ENCODE peak calls at places on chromosomes 1 and 21, in seven cellular contexts. One of them, this sample, is unnamed.

GRCh38 chr1:153608742-153609584 is 4.0 kb downstream of the S100A16 start:
- DNase-seq in stimulated activated CD4-positive, alpha-beta T cell treated with anti-CD3 and anti-CD28 coated beads, Interleukin-4, amount 100 ng/mL, for 4 hours: no peak
- DNase-seq in activated T-helper 1 cell treated with anti-CD3 and anti-CD28 coated beads, Interleukin-12 subunit alpha, Interleukin-12 subunit beta, Interleukin-2, Interleukin-4 antibody, amounts not matched to agents 30 ng/mL and 10 ng/mL and 1 ng/mL, durations not matched to agents 14 hours and 24 hours and 36 hours: no peak
- DNase-seq in transverse colon: peak; percentile 88
- DNase-seq in colonic mucosa: peak; percentile 94
- DNase-seq in NCI-H446: no peak
- DNase-seq in AG08396: peak; percentile 77
- DNase-seq in this sample: no peak

GRCh38 chr21:33981341-33982101 is 65.9 kb upstream of the ATP5PO start:
- DNase-seq in NCI-H446: no peak
- DNase-seq in AG08396: no peak
- DNase-seq in activated T-helper 1 cell treated with anti-CD3 and anti-CD28 coated beads, Interleukin-12 subunit alpha, Interleukin-12 subunit beta, Interleukin-2, Interleukin-4 antibody, amounts not matched to agents 30 ng/mL and 10 ng/mL and 1 ng/mL, durations not matched to agents 14 hours and 24 hours and 36 hours: no peak
- DNase-seq in stimulated activated CD4-positive, alpha-beta T cell treated with anti-CD3 and anti-CD28 coated beads, Interleukin-4, amount 100 ng/mL, for 4 hours: no peak
- DNase-seq in transverse colon: no peak
- DNase-seq in colonic mucosa: no peak
- DNase-seq in this sample: no peak

GRCh38 chr1:31886866-31887265 is 51.3 kb downstream of the PTP4A2 start:
- DNase-seq in transverse colon: no peak
- DNase-seq in AG08396: no peak
- DNase-seq in NCI-H446: no peak
- DNase-seq in stimulated activated CD4-positive, alpha-beta T cell treated with anti-CD3 and anti-CD28 coated beads, Interleukin-4, amount 100 ng/mL, for 4 hours: no peak
- DNase-seq in activated T-helper 1 cell treated with anti-CD3 and anti-CD28 coated beads, Interleukin-12 subunit alpha, Interleukin-12 subunit beta, Interleukin-2, Interleukin-4 antibody, amounts not matched to agents 30 ng/mL and 10 ng/mL and 1 ng/mL, durations not matched to agents 14 hours and 24 hours and 36 hours: no peak
- DNase-seq in colonic mucosa: no peak
- DNase-seq in this sample: no peak

GRCh38 chr1:3594706-3595377 is 16.5 kb downstream of the MEGF6 start:
- DNase-seq in stimulated activated CD4-positive, alpha-beta T cell treated with anti-CD3 and anti-CD28 coated beads, Interleukin-4, amount 100 ng/mL, for 4 hours: no peak
- DNase-seq in activated T-helper 1 cell treated with anti-CD3 and anti-CD28 coated beads, Interleukin-12 subunit alpha, Interleukin-12 subunit beta, Interleukin-2, Interleukin-4 antibody, amounts not matched to agents 30 ng/mL and 10 ng/mL and 1 ng/mL, durations not matched to agents 14 hours and 24 hours and 36 hours: no peak
- DNase-seq in AG08396: no peak
- DNase-seq in transverse colon: no peak
- DNase-seq in colonic mucosa: no peak
- DNase-seq in NCI-H446: no peak
- DNase-seq in this sample: no peak

GRCh38 chr1:23403355-23403734 is 21.2 kb downstream of the TCEA3 start:
- DNase-seq in activated T-helper 1 cell treated with anti-CD3 and anti-CD28 coated beads, Interleukin-12 subunit alpha, Interleukin-12 subunit beta, Interleukin-2, Interleukin-4 antibody, amounts not matched to agents 30 ng/mL and 10 ng/mL and 1 ng/mL, durations not matched to agents 14 hours and 24 hours and 36 hours: no peak
- DNase-seq in stimulated activated CD4-positive, alpha-beta T cell treated with anti-CD3 and anti-CD28 coated beads, Interleukin-4, amount 100 ng/mL, for 4 hours: no peak
- DNase-seq in NCI-H446: no peak
- DNase-seq in AG08396: no peak
- DNase-seq in transverse colon: no peak
- DNase-seq in colonic mucosa: no peak
- DNase-seq in this sample: no peak

GRCh38 chr1:55512467-55512866 is 297.3 kb upstream of the USP24 start:
- DNase-seq in stimulated activated CD4-positive, alpha-beta T cell treated with anti-CD3 and anti-CD28 coated beads, Interleukin-4, amount 100 ng/mL, for 4 hours: no peak
- DNase-seq in activated T-helper 1 cell treated with anti-CD3 and anti-CD28 coated beads, Interleukin-12 subunit alpha, Interleukin-12 subunit beta, Interleukin-2, Interleukin-4 antibody, amounts not matched to agents 30 ng/mL and 10 ng/mL and 1 ng/mL, durations not matched to agents 14 hours and 24 hours and 36 hours: no peak
- DNase-seq in transverse colon: no peak
- DNase-seq in NCI-H446: no peak
- DNase-seq in AG08396: no peak
- DNase-seq in colonic mucosa: no peak
- DNase-seq in this sample: no peak

GRCh38 chr1:197198333-197198732 is 51.9 kb upstream of the ASPM start:
- DNase-seq in colonic mucosa: no peak
- DNase-seq in AG08396: no peak
- DNase-seq in NCI-H446: no peak
- DNase-seq in transverse colon: no peak
- DNase-seq in stimulated activated CD4-positive, alpha-beta T cell treated with anti-CD3 and anti-CD28 coated beads, Interleukin-4, amount 100 ng/mL, for 4 hours: no peak
- DNase-seq in activated T-helper 1 cell treated with anti-CD3 and anti-CD28 coated beads, Interleukin-12 subunit alpha, Interleukin-12 subunit beta, Interleukin-2, Interleukin-4 antibody, amounts not matched to agents 30 ng/mL and 10 ng/mL and 1 ng/mL, durations not matched to agents 14 hours and 24 hours and 36 hours: no peak
- DNase-seq in this sample: no peak

GRCh38 chr1:152870831-152871730 is 7.0 kb upstream of the SMCP start:
- DNase-seq in colonic mucosa: no peak
- DNase-seq in stimulated activated CD4-positive, alpha-beta T cell treated with anti-CD3 and anti-CD28 coated beads, Interleukin-4, amount 100 ng/mL, for 4 hours: no peak
- DNase-seq in NCI-H446: peak; percentile 17
- DNase-seq in transverse colon: no peak
- DNase-seq in activated T-helper 1 cell treated with anti-CD3 and anti-CD28 coated beads, Interleukin-12 subunit alpha, Interleukin-12 subunit beta, Interleukin-2, Interleukin-4 antibody, amounts not matched to agents 30 ng/mL and 10 ng/mL and 1 ng/mL, durations not matched to agents 14 hours and 24 hours and 36 hours: no peak
- DNase-seq in AG08396: peak; percentile 44
- DNase-seq in this sample: no peak

GRCh38 chr21:25416669-25417068 is 190.6 kb downstream of the MRPL39 start:
- DNase-seq in activated T-helper 1 cell treated with anti-CD3 and anti-CD28 coated beads, Interleukin-12 subunit alpha, Interleukin-12 subunit beta, Interleukin-2, Interleukin-4 antibody, amounts not matched to agents 30 ng/mL and 10 ng/mL and 1 ng/mL, durations not matched to agents 14 hours and 24 hours and 36 hours: no peak
- DNase-seq in transverse colon: no peak
- DNase-seq in AG08396: no peak
- DNase-seq in colonic mucosa: no peak
- DNase-seq in NCI-H446: no peak
- DNase-seq in stimulated activated CD4-positive, alpha-beta T cell treated with anti-CD3 and anti-CD28 coated beads, Interleukin-4, amount 100 ng/mL, for 4 hours: no peak
- DNase-seq in this sample: no peak

GRCh38 chr1:53025034-53025777 is 36.8 kb upstream of the PODN start:
- DNase-seq in NCI-H446: no peak
- DNase-seq in colonic mucosa: peak; percentile 33
- DNase-seq in stimulated activated CD4-positive, alpha-beta T cell treated with anti-CD3 and anti-CD28 coated beads, Interleukin-4, amount 100 ng/mL, for 4 hours: no peak
- DNase-seq in AG08396: peak; percentile 81
- DNase-seq in activated T-helper 1 cell treated with anti-CD3 and anti-CD28 coated beads, Interleukin-12 subunit alpha, Interleukin-12 subunit beta, Interleukin-2, Interleukin-4 antibody, amounts not matched to agents 30 ng/mL and 10 ng/mL and 1 ng/mL, durations not matched to agents 14 hours and 24 hours and 36 hours: no peak
- DNase-seq in transverse colon: peak; percentile 39
- DNase-seq in this sample: no peak

GRCh38 chr1:30728340-30728739 is 5.0 kb upstream of the MATN1 start:
- DNase-seq in activated T-helper 1 cell treated with anti-CD3 and anti-CD28 coated beads, Interleukin-12 subunit alpha, Interleukin-12 subunit beta, Interleukin-2, Interleukin-4 antibody, amounts not matched to agents 30 ng/mL and 10 ng/mL and 1 ng/mL, durations not matched to agents 14 hours and 24 hours and 36 hours: no peak
- DNase-seq in transverse colon: no peak
- DNase-seq in NCI-H446: no peak
- DNase-seq in stimulated activated CD4-positive, alpha-beta T cell treated with anti-CD3 and anti-CD28 coated beads, Interleukin-4, amount 100 ng/mL, for 4 hours: no peak
- DNase-seq in colonic mucosa: no peak
- DNase-seq in AG08396: no peak
- DNase-seq in this sample: no peak

GRCh38 chr1:84143796-84144565 is at the start of gene PRKACB:
- DNase-seq in transverse colon: no peak
- DNase-seq in AG08396: no peak
- DNase-seq in stimulated activated CD4-positive, alpha-beta T cell treated with anti-CD3 and anti-CD28 coated beads, Interleukin-4, amount 100 ng/mL, for 4 hours: no peak
- DNase-seq in colonic mucosa: no peak
- DNase-seq in NCI-H446: no peak
- DNase-seq in activated T-helper 1 cell treated with anti-CD3 and anti-CD28 coated beads, Interleukin-12 subunit alpha, Interleukin-12 subunit beta, Interleukin-2, Interleukin-4 antibody, amounts not matched to agents 30 ng/mL and 10 ng/mL and 1 ng/mL, durations not matched to agents 14 hours and 24 hours and 36 hours: peak; percentile 20
- DNase-seq in this sample: no peak

GRCh38 chr1:21855257-21856096 is 43.4 kb downstream of the LDLRAD2 start:
- DNase-seq in stimulated activated CD4-positive, alpha-beta T cell treated with anti-CD3 and anti-CD28 coated beads, Interleukin-4, amount 100 ng/mL, for 4 hours: no peak
- DNase-seq in NCI-H446: no peak
- DNase-seq in AG08396: no peak
- DNase-seq in activated T-helper 1 cell treated with anti-CD3 and anti-CD28 coated beads, Interleukin-12 subunit alpha, Interleukin-12 subunit beta, Interleukin-2, Interleukin-4 antibody, amounts not matched to agents 30 ng/mL and 10 ng/mL and 1 ng/mL, durations not matched to agents 14 hours and 24 hours and 36 hours: no peak
- DNase-seq in colonic mucosa: no peak
- DNase-seq in transverse colon: no peak
- DNase-seq in this sample: no peak

GRCh38 chr1:222310830-222311229 is 237.1 kb downstream of the HHIPL2 start:
- DNase-seq in transverse colon: no peak
- DNase-seq in AG08396: no peak
- DNase-seq in NCI-H446: no peak
- DNase-seq in colonic mucosa: no peak
- DNase-seq in stimulated activated CD4-positive, alpha-beta T cell treated with anti-CD3 and anti-CD28 coated beads, Interleukin-4, amount 100 ng/mL, for 4 hours: no peak
- DNase-seq in activated T-helper 1 cell treated with anti-CD3 and anti-CD28 coated beads, Interleukin-12 subunit alpha, Interleukin-12 subunit beta, Interleukin-2, Interleukin-4 antibody, amounts not matched to agents 30 ng/mL and 10 ng/mL and 1 ng/mL, durations not matched to agents 14 hours and 24 hours and 36 hours: no peak
- DNase-seq in this sample: no peak

GRCh38 chr1:207903767-207904166 is 7.2 kb downstream of the CD34 start:
- DNase-seq in activated T-helper 1 cell treated with anti-CD3 and anti-CD28 coated beads, Interleukin-12 subunit alpha, Interleukin-12 subunit beta, Interleukin-2, Interleukin-4 antibody, amounts not matched to agents 30 ng/mL and 10 ng/mL and 1 ng/mL, durations not matched to agents 14 hours and 24 hours and 36 hours: no peak
- DNase-seq in colonic mucosa: no peak
- DNase-seq in AG08396: no peak
- DNase-seq in NCI-H446: no peak
- DNase-seq in transverse colon: no peak
- DNase-seq in stimulated activated CD4-positive, alpha-beta T cell treated with anti-CD3 and anti-CD28 coated beads, Interleukin-4, amount 100 ng/mL, for 4 hours: no peak
- DNase-seq in this sample: no peak

GRCh38 chr1:21149430-21149861 is 27.3 kb downstream of the EIF4G3 start:
- DNase-seq in colonic mucosa: peak; percentile 56
- DNase-seq in AG08396: peak; percentile 57
- DNase-seq in activated T-helper 1 cell treated with anti-CD3 and anti-CD28 coated beads, Interleukin-12 subunit alpha, Interleukin-12 subunit beta, Interleukin-2, Interleukin-4 antibody, amounts not matched to agents 30 ng/mL and 10 ng/mL and 1 ng/mL, durations not matched to agents 14 hours and 24 hours and 36 hours: no peak
- DNase-seq in transverse colon: peak; percentile 40
- DNase-seq in stimulated activated CD4-positive, alpha-beta T cell treated with anti-CD3 and anti-CD28 coated beads, Interleukin-4, amount 100 ng/mL, for 4 hours: no peak
- DNase-seq in NCI-H446: peak; percentile 3
- DNase-seq in this sample: peak; percentile 40

GRCh38 chr1:163054056-163054706 is 15.0 kb upstream of the RGS4 start:
- DNase-seq in activated T-helper 1 cell treated with anti-CD3 and anti-CD28 coated beads, Interleukin-12 subunit alpha, Interleukin-12 subunit beta, Interleukin-2, Interleukin-4 antibody, amounts not matched to agents 30 ng/mL and 10 ng/mL and 1 ng/mL, durations not matched to agents 14 hours and 24 hours and 36 hours: no peak
- DNase-seq in NCI-H446: peak; percentile 55
- DNase-seq in stimulated activated CD4-positive, alpha-beta T cell treated with anti-CD3 and anti-CD28 coated beads, Interleukin-4, amount 100 ng/mL, for 4 hours: no peak
- DNase-seq in colonic mucosa: no peak
- DNase-seq in AG08396: no peak
- DNase-seq in transverse colon: no peak
- DNase-seq in this sample: no peak

GRCh38 chr1:182752077-182752826 is 37.3 kb upstream of the NPL start:
- DNase-seq in transverse colon: no peak
- DNase-seq in stimulated activated CD4-positive, alpha-beta T cell treated with anti-CD3 and anti-CD28 coated beads, Interleukin-4, amount 100 ng/mL, for 4 hours: no peak
- DNase-seq in AG08396: peak; percentile 20
- DNase-seq in colonic mucosa: no peak
- DNase-seq in activated T-helper 1 cell treated with anti-CD3 and anti-CD28 coated beads, Interleukin-12 subunit alpha, Interleukin-12 subunit beta, Interleukin-2, Interleukin-4 antibody, amounts not matched to agents 30 ng/mL and 10 ng/mL and 1 ng/mL, durations not matched to agents 14 hours and 24 hours and 36 hours: no peak
- DNase-seq in NCI-H446: no peak
- DNase-seq in this sample: no peak

GRCh38 chr1:225940385-225941151 is 452 bp downstream of the LEFTY2 start:
- DNase-seq in colonic mucosa: no peak
- DNase-seq in NCI-H446: no peak
- DNase-seq in AG08396: no peak
- DNase-seq in activated T-helper 1 cell treated with anti-CD3 and anti-CD28 coated beads, Interleukin-12 subunit alpha, Interleukin-12 subunit beta, Interleukin-2, Interleukin-4 antibody, amounts not matched to agents 30 ng/mL and 10 ng/mL and 1 ng/mL, durations not matched to agents 14 hours and 24 hours and 36 hours: no peak
- DNase-seq in transverse colon: no peak
- DNase-seq in stimulated activated CD4-positive, alpha-beta T cell treated with anti-CD3 and anti-CD28 coated beads, Interleukin-4, amount 100 ng/mL, for 4 hours: no peak
- DNase-seq in this sample: no peak

GRCh38 chr1:55712148-55712547 is 497.0 kb upstream of the USP24 start:
- DNase-seq in stimulated activated CD4-positive, alpha-beta T cell treated with anti-CD3 and anti-CD28 coated beads, Interleukin-4, amount 100 ng/mL, for 4 hours: no peak
- DNase-seq in AG08396: no peak
- DNase-seq in NCI-H446: no peak
- DNase-seq in transverse colon: no peak
- DNase-seq in colonic mucosa: no peak
- DNase-seq in activated T-helper 1 cell treated with anti-CD3 and anti-CD28 coated beads, Interleukin-12 subunit alpha, Interleukin-12 subunit beta, Interleukin-2, Interleukin-4 antibody, amounts not matched to agents 30 ng/mL and 10 ng/mL and 1 ng/mL, durations not matched to agents 14 hours and 24 hours and 36 hours: no peak
- DNase-seq in this sample: no peak

GRCh38 chr1:150020711-150021110 is 10.2 kb upstream of the OTUD7B start:
- DNase-seq in colonic mucosa: no peak
- DNase-seq in AG08396: no peak
- DNase-seq in stimulated activated CD4-positive, alpha-beta T cell treated with anti-CD3 and anti-CD28 coated beads, Interleukin-4, amount 100 ng/mL, for 4 hours: no peak
- DNase-seq in NCI-H446: no peak
- DNase-seq in activated T-helper 1 cell treated with anti-CD3 and anti-CD28 coated beads, Interleukin-12 subunit alpha, Interleukin-12 subunit beta, Interleukin-2, Interleukin-4 antibody, amounts not matched to agents 30 ng/mL and 10 ng/mL and 1 ng/mL, durations not matched to agents 14 hours and 24 hours and 36 hours: no peak
- DNase-seq in transverse colon: no peak
- DNase-seq in this sample: no peak

GRCh38 chr1:235043234-235043633 is 85.4 kb downstream of the TOMM20 start:
- DNase-seq in activated T-helper 1 cell treated with anti-CD3 and anti-CD28 coated beads, Interleukin-12 subunit alpha, Interleukin-12 subunit beta, Interleukin-2, Interleukin-4 antibody, amounts not matched to agents 30 ng/mL and 10 ng/mL and 1 ng/mL, durations not matched to agents 14 hours and 24 hours and 36 hours: no peak
- DNase-seq in AG08396: no peak
- DNase-seq in NCI-H446: no peak
- DNase-seq in stimulated activated CD4-positive, alpha-beta T cell treated with anti-CD3 and anti-CD28 coated beads, Interleukin-4, amount 100 ng/mL, for 4 hours: no peak
- DNase-seq in colonic mucosa: no peak
- DNase-seq in transverse colon: no peak
- DNase-seq in this sample: no peak

GRCh38 chr1:187680823-187681222 is 852.1 kb downstream of the PLA2G4A start:
- DNase-seq in NCI-H446: no peak
- DNase-seq in activated T-helper 1 cell treated with anti-CD3 and anti-CD28 coated beads, Interleukin-12 subunit alpha, Interleukin-12 subunit beta, Interleukin-2, Interleukin-4 antibody, amounts not matched to agents 30 ng/mL and 10 ng/mL and 1 ng/mL, durations not matched to agents 14 hours and 24 hours and 36 hours: no peak
- DNase-seq in AG08396: no peak
- DNase-seq in colonic mucosa: no peak
- DNase-seq in transverse colon: no peak
- DNase-seq in stimulated activated CD4-positive, alpha-beta T cell treated with anti-CD3 and anti-CD28 coated beads, Interleukin-4, amount 100 ng/mL, for 4 hours: no peak
- DNase-seq in this sample: no peak

This sample was measured in keratinocyte.